ENCODE peak calls at places on chromosomes 7 and 10, in seven cellular contexts. One of them, this sample, is unnamed.

GRCh38 chr10:61786728-61787127 is 114.8 kb upstream of the ARID5B start:
- DNase-seq in iris pigment epithelial cell: peak
- DNase-seq in GM04503: no peak
- DNase-seq in stimulated activated CD4-positive, alpha-beta T cell treated with anti-CD3 and anti-CD28 coated beads, Interleukin-1b, Interleukin-23, amount 100 ng/mL, for 24 hours: no peak
- DNase-seq in posterior cingulate gyrus: no peak
- DNase-seq in DMS53: peak
- DNase-seq in RWPE1: peak
- DNase-seq in this sample: no peak

GRCh38 chr10:132476146-132477065 is 61.2 kb upstream of the INPP5A start:
- DNase-seq in iris pigment epithelial cell: no peak
- DNase-seq in GM04503: no peak
- DNase-seq in stimulated activated CD4-positive, alpha-beta T cell treated with anti-CD3 and anti-CD28 coated beads, Interleukin-1b, Interleukin-23, amount 100 ng/mL, for 24 hours: no peak
- DNase-seq in posterior cingulate gyrus: no peak
- DNase-seq in DMS53: no peak
- DNase-seq in RWPE1: no peak
- DNase-seq in this sample: no peak

GRCh38 chr10:133075346-133076137 is 12.2 kb upstream of the ADGRA1 start:
- DNase-seq in iris pigment epithelial cell: no peak
- DNase-seq in GM04503: no peak
- DNase-seq in stimulated activated CD4-positive, alpha-beta T cell treated with anti-CD3 and anti-CD28 coated beads, Interleukin-1b, Interleukin-23, amount 100 ng/mL, for 24 hours: no peak
- DNase-seq in posterior cingulate gyrus: no peak
- DNase-seq in DMS53: no peak
- DNase-seq in RWPE1: no peak
- DNase-seq in this sample: no peak

GRCh38 chr7:96183163-96183562 is 138.7 kb downstream of the SLC25A13 start:
- DNase-seq in iris pigment epithelial cell: no peak
- DNase-seq in GM04503: no peak
- DNase-seq in stimulated activated CD4-positive, alpha-beta T cell treated with anti-CD3 and anti-CD28 coated beads, Interleukin-1b, Interleukin-23, amount 100 ng/mL, for 24 hours: no peak
- DNase-seq in posterior cingulate gyrus: no peak
- DNase-seq in DMS53: no peak
- DNase-seq in RWPE1: no peak
- DNase-seq in this sample: no peak

GRCh38 chr7:120273476-120273975 is 551 bp downstream of the KCND2 start:
- DNase-seq in iris pigment epithelial cell: peak
- DNase-seq in GM04503: no peak
- DNase-seq in stimulated activated CD4-positive, alpha-beta T cell treated with anti-CD3 and anti-CD28 coated beads, Interleukin-1b, Interleukin-23, amount 100 ng/mL, for 24 hours: no peak
- DNase-seq in posterior cingulate gyrus: peak
- DNase-seq in DMS53: peak
- DNase-seq in RWPE1: peak
- DNase-seq in this sample: peak

GRCh38 chr10:43215758-43216455 is 51.0 kb downstream of the RASGEF1A start:
- DNase-seq in iris pigment epithelial cell: no peak
- DNase-seq in GM04503: no peak
- DNase-seq in stimulated activated CD4-positive, alpha-beta T cell treated with anti-CD3 and anti-CD28 coated beads, Interleukin-1b, Interleukin-23, amount 100 ng/mL, for 24 hours: no peak
- DNase-seq in posterior cingulate gyrus: no peak
- DNase-seq in DMS53: no peak
- DNase-seq in RWPE1: no peak
- DNase-seq in this sample: no peak

GRCh38 chr7:121832347-121832746 is 40.6 kb upstream of the PTPRZ1 start:
- DNase-seq in iris pigment epithelial cell: no peak
- DNase-seq in GM04503: no peak
- DNase-seq in stimulated activated CD4-positive, alpha-beta T cell treated with anti-CD3 and anti-CD28 coated beads, Interleukin-1b, Interleukin-23, amount 100 ng/mL, for 24 hours: no peak
- DNase-seq in posterior cingulate gyrus: no peak
- DNase-seq in DMS53: no peak
- DNase-seq in RWPE1: no peak
- DNase-seq in this sample: no peak

GRCh38 chr7:67484244-67484751 is 487.7 kb downstream of the TYW1 start:
- DNase-seq in iris pigment epithelial cell: peak
- DNase-seq in GM04503: peak
- DNase-seq in stimulated activated CD4-positive, alpha-beta T cell treated with anti-CD3 and anti-CD28 coated beads, Interleukin-1b, Interleukin-23, amount 100 ng/mL, for 24 hours: no peak
- DNase-seq in posterior cingulate gyrus: peak
- DNase-seq in DMS53: peak
- DNase-seq in RWPE1: peak
- DNase-seq in this sample: peak

GRCh38 chr7:22138106-22138505 is 192.4 kb upstream of the CDCA7L start:
- DNase-seq in iris pigment epithelial cell: no peak
- DNase-seq in GM04503: no peak
- DNase-seq in stimulated activated CD4-positive, alpha-beta T cell treated with anti-CD3 and anti-CD28 coated beads, Interleukin-1b, Interleukin-23, amount 100 ng/mL, for 24 hours: no peak
- DNase-seq in posterior cingulate gyrus: no peak
- DNase-seq in DMS53: no peak
- DNase-seq in RWPE1: no peak
- DNase-seq in this sample: no peak

GRCh38 chr7:26638140-26638539 is 226.2 kb downstream of the SKAP2 start:
- DNase-seq in iris pigment epithelial cell: no peak
- DNase-seq in GM04503: no peak
- DNase-seq in stimulated activated CD4-positive, alpha-beta T cell treated with anti-CD3 and anti-CD28 coated beads, Interleukin-1b, Interleukin-23, amount 100 ng/mL, for 24 hours: no peak
- DNase-seq in posterior cingulate gyrus: no peak
- DNase-seq in DMS53: no peak
- DNase-seq in RWPE1: no peak
- DNase-seq in this sample: no peak

This sample was measured in mesothelial cell of epicardium.